ENCODE peak calls at places on chromosomes 3 and 15, in six cellular contexts. One of them, this sample, is unnamed.

GRCh38 chr15:68012911-68013310 is 41.2 kb upstream of the PIAS1 start:
- DNase-seq in A673: no peak
- DNase-seq in HL-60: no peak
- DNase-seq in Peyer's patch: no peak
- DNase-seq in psoas muscle: no peak
- DNase-seq in K562: no peak
- DNase-seq in this sample: no peak

GRCh38 chr3:62546266-62546665 is 172.9 kb upstream of the FEZF2 start:
- DNase-seq in A673: no peak
- DNase-seq in HL-60: no peak
- DNase-seq in Peyer's patch: no peak
- DNase-seq in psoas muscle: no peak
- DNase-seq in K562: no peak
- DNase-seq in this sample: no peak

GRCh38 chr3:100813828-100814227 is 104.5 kb downstream of the TFG start:
- DNase-seq in A673: no peak
- DNase-seq in HL-60: no peak
- DNase-seq in Peyer's patch: no peak
- DNase-seq in psoas muscle: no peak
- DNase-seq in K562: no peak
- DNase-seq in this sample: no peak

GRCh38 chr3:42394579-42395288 is 15.7 kb downstream of the LYZL4 start:
- DNase-seq in A673: no peak
- DNase-seq in HL-60: no peak
- DNase-seq in Peyer's patch: no peak
- DNase-seq in psoas muscle: no peak
- DNase-seq in K562: no peak
- DNase-seq in this sample: no peak

GRCh38 chr3:10317311-10317960 is 3.5 kb downstream of the SEC13 start:
- DNase-seq in A673: no peak
- DNase-seq in HL-60: no peak
- DNase-seq in Peyer's patch: no peak
- DNase-seq in psoas muscle: no peak
- DNase-seq in K562: no peak
- DNase-seq in this sample: no peak

GRCh38 chr3:58800032-58800431 is 133.5 kb upstream of the FAM3D start:
- DNase-seq in A673: no peak
- DNase-seq in HL-60: no peak
- DNase-seq in Peyer's patch: no peak
- DNase-seq in psoas muscle: no peak
- DNase-seq in K562: no peak
- DNase-seq in this sample: no peak

GRCh38 chr15:82081904-82082810 is 36.3 kb upstream of the MEX3B start:
- DNase-seq in A673: peak; percentile 32
- DNase-seq in HL-60: no peak
- DNase-seq in Peyer's patch: no peak
- DNase-seq in psoas muscle: no peak
- DNase-seq in K562: peak; percentile 38
- DNase-seq in this sample: peak; percentile 28

GRCh38 chr15:74327756-74328155 is 39.7 kb downstream of the CYP11A1 start:
- DNase-seq in A673: no peak
- DNase-seq in HL-60: no peak
- DNase-seq in Peyer's patch: no peak
- DNase-seq in psoas muscle: no peak
- DNase-seq in K562: no peak
- DNase-seq in this sample: no peak

GRCh38 chr3:141686477-141687280 is 51.4 kb upstream of the RNF7 start:
- DNase-seq in A673: peak; percentile 25
- DNase-seq in HL-60: no peak
- DNase-seq in Peyer's patch: no peak
- DNase-seq in psoas muscle: peak; percentile 71
- DNase-seq in K562: peak; percentile 15
- DNase-seq in this sample: no peak

GRCh38 chr3:195159819-195160175 is 111.2 kb downstream of the XXYLT1 start:
- DNase-seq in A673: no peak
- DNase-seq in HL-60: no peak
- DNase-seq in Peyer's patch: no peak
- DNase-seq in psoas muscle: no peak
- DNase-seq in K562: no peak
- DNase-seq in this sample: no peak

GRCh38 chr3:54968546-54969172 is 40.8 kb upstream of the LRTM1 start:
- DNase-seq in A673: no peak
- DNase-seq in HL-60: no peak
- DNase-seq in Peyer's patch: no peak
- DNase-seq in psoas muscle: no peak
- DNase-seq in K562: no peak
- DNase-seq in this sample: no peak

GRCh38 chr3:43866529-43867353 is 176.0 kb downstream of the ABHD5 start:
- DNase-seq in A673: no peak
- DNase-seq in HL-60: no peak
- DNase-seq in Peyer's patch: no peak
- DNase-seq in psoas muscle: no peak
- DNase-seq in K562: no peak
- DNase-seq in this sample: no peak

GRCh38 chr15:100873029-100873677 is 6.5 kb upstream of the ALDH1A3 start:
- DNase-seq in A673: peak; percentile 82
- DNase-seq in HL-60: peak; percentile 86
- DNase-seq in Peyer's patch: peak; percentile 68
- DNase-seq in psoas muscle: no peak
- DNase-seq in K562: peak; percentile 61
- DNase-seq in this sample: peak; percentile 68

GRCh38 chr15:100863406-100864198 is 16.0 kb upstream of the ALDH1A3 start:
- DNase-seq in A673: no peak
- DNase-seq in HL-60: no peak
- DNase-seq in Peyer's patch: peak; percentile 20
- DNase-seq in psoas muscle: peak; percentile 86
- DNase-seq in K562: no peak
- DNase-seq in this sample: no peak

GRCh38 chr15:100866386-100867330 is 13.0 kb upstream of the ALDH1A3 start:
- DNase-seq in A673: no peak
- DNase-seq in HL-60: no peak
- DNase-seq in Peyer's patch: no peak
- DNase-seq in psoas muscle: no peak
- DNase-seq in K562: peak; percentile 26
- DNase-seq in this sample: no peak

GRCh38 chr15:100867476-100867875 is 12.2 kb upstream of the ALDH1A3 start:
- DNase-seq in A673: no peak
- DNase-seq in HL-60: no peak
- DNase-seq in Peyer's patch: no peak
- DNase-seq in psoas muscle: no peak
- DNase-seq in K562: no peak
- DNase-seq in this sample: no peak

GRCh38 chr15:100869151-100869999 is 10.3 kb upstream of the ALDH1A3 start:
- DNase-seq in A673: peak; percentile 30
- DNase-seq in HL-60: peak; percentile 10
- DNase-seq in Peyer's patch: no peak
- DNase-seq in psoas muscle: no peak
- DNase-seq in K562: peak; percentile 48
- DNase-seq in this sample: peak; percentile 41
- TF ChIP-seq CTCF in A673: peak; percentile 68
- TF ChIP-seq CTCF in HL-60: no peak
- TF ChIP-seq CTCF in Peyer's patch: no peak
- TF ChIP-seq CTCF in psoas muscle: no peak
- TF ChIP-seq CTCF in K562: peak; percentile 52
- TF ChIP-seq CTCF in this sample: peak; percentile 86

GRCh38 chr15:37133619-37134018 is 33.3 kb upstream of the MEIS2 start:
- DNase-seq in A673: peak; percentile 18
- DNase-seq in HL-60: no peak
- DNase-seq in Peyer's patch: no peak
- DNase-seq in psoas muscle: no peak
- DNase-seq in K562: no peak
- DNase-seq in this sample: no peak
- TF ChIP-seq CTCF in A673: peak; percentile 53
- TF ChIP-seq CTCF in HL-60: no peak
- TF ChIP-seq CTCF in Peyer's patch: no peak
- TF ChIP-seq CTCF in psoas muscle: no peak
- TF ChIP-seq CTCF in K562: peak; percentile 35
- TF ChIP-seq CTCF in this sample: no peak

GRCh38 chr15:90762109-90762508 is 45.0 kb downstream of the BLM start:
- DNase-seq in A673: peak; percentile 14
- DNase-seq in HL-60: peak; percentile 96
- DNase-seq in Peyer's patch: no peak
- DNase-seq in psoas muscle: peak; percentile 88
- DNase-seq in K562: no peak
- DNase-seq in this sample: no peak

GRCh38 chr15:90757461-90757860 is 40.3 kb downstream of the BLM start:
- DNase-seq in A673: no peak
- DNase-seq in HL-60: no peak
- DNase-seq in Peyer's patch: no peak
- DNase-seq in psoas muscle: no peak
- DNase-seq in K562: no peak
- DNase-seq in this sample: no peak

GRCh38 chr15:90761629-90762028 is 44.5 kb downstream of the BLM start:
- DNase-seq in A673: no peak
- DNase-seq in HL-60: no peak
- DNase-seq in Peyer's patch: no peak
- DNase-seq in psoas muscle: no peak
- DNase-seq in K562: no peak
- DNase-seq in this sample: no peak

GRCh38 chr15:90763700-90764099 is 46.6 kb downstream of the BLM start:
- DNase-seq in A673: no peak
- DNase-seq in HL-60: no peak
- DNase-seq in Peyer's patch: no peak
- DNase-seq in psoas muscle: no peak
- DNase-seq in K562: no peak
- DNase-seq in this sample: no peak

GRCh38 chr15:90760661-90761232 is 43.6 kb downstream of the BLM start:
- DNase-seq in A673: no peak
- DNase-seq in HL-60: no peak
- DNase-seq in Peyer's patch: no peak
- DNase-seq in psoas muscle: no peak
- DNase-seq in K562: no peak
- DNase-seq in this sample: no peak
- TF ChIP-seq CTCF in A673: no peak
- TF ChIP-seq CTCF in HL-60: no peak
- TF ChIP-seq CTCF in Peyer's patch: no peak
- TF ChIP-seq CTCF in psoas muscle: no peak
- TF ChIP-seq CTCF in K562: no peak
- TF ChIP-seq CTCF in this sample: no peak

DNA sequence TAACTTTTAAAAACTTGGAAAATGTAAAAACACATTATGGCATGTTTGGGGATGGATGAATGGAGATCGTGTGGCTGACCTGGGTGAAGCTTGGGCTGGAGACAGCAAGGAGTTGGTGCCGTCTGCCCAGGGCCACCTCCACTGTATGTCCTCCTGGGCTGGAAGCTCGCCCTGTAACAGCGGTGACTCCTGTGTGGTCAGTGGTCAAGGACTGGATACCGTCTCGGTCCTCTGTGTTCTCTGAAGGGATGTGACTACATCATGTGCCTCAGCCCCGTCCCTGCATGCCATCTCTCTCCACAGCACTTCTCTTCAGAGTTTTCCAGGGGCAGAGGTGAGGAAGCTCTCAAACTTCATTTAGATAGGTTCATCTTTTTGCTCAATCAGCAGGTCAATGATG is 9.5 kb downstream of the LIMD1 start:
- DNase-seq in A673: no peak
- DNase-seq in HL-60: no peak
- DNase-seq in Peyer's patch: no peak
- DNase-seq in psoas muscle: no peak
- DNase-seq in K562: no peak
- DNase-seq in this sample: no peak
- TF ChIP-seq CTCF in A673: no peak
- TF ChIP-seq CTCF in HL-60: no peak
- TF ChIP-seq CTCF in Peyer's patch: no peak
- TF ChIP-seq CTCF in psoas muscle: no peak
- TF ChIP-seq CTCF in K562: no peak
- TF ChIP-seq CTCF in this sample: no peak

GRCh38 chr3:50630394-50630793 is 13.4 kb downstream of the MAPKAPK3 start:
- DNase-seq in A673: no peak
- DNase-seq in HL-60: no peak
- DNase-seq in Peyer's patch: no peak
- DNase-seq in psoas muscle: no peak
- DNase-seq in K562: no peak
- DNase-seq in this sample: no peak

GRCh38 chr3:50632450-50632849 is 15.5 kb downstream of the MAPKAPK3 start:
- DNase-seq in A673: peak; percentile 12
- DNase-seq in HL-60: peak; percentile 73
- DNase-seq in Peyer's patch: no peak
- DNase-seq in psoas muscle: no peak
- DNase-seq in K562: no peak
- DNase-seq in this sample: no peak

GRCh38 chr3:50628601-50629000 is 11.7 kb downstream of the MAPKAPK3 start:
- DNase-seq in A673: no peak
- DNase-seq in HL-60: no peak
- DNase-seq in Peyer's patch: no peak
- DNase-seq in psoas muscle: no peak
- DNase-seq in K562: no peak
- DNase-seq in this sample: no peak

GRCh38 chr3:50633233-50633795 is 16.4 kb downstream of the MAPKAPK3 start:
- DNase-seq in A673: no peak
- DNase-seq in HL-60: peak; percentile 81
- DNase-seq in Peyer's patch: no peak
- DNase-seq in psoas muscle: no peak
- DNase-seq in K562: no peak
- DNase-seq in this sample: no peak

GRCh38 chr3:50630916-50631315 is 14.0 kb downstream of the MAPKAPK3 start:
- DNase-seq in A673: no peak
- DNase-seq in HL-60: no peak
- DNase-seq in Peyer's patch: no peak
- DNase-seq in psoas muscle: no peak
- DNase-seq in K562: no peak
- DNase-seq in this sample: no peak
- TF ChIP-seq CTCF in A673: no peak
- TF ChIP-seq CTCF in HL-60: no peak
- TF ChIP-seq CTCF in Peyer's patch: no peak
- TF ChIP-seq CTCF in psoas muscle: no peak
- TF ChIP-seq CTCF in K562: no peak
- TF ChIP-seq CTCF in this sample: no peak